ENCODE peak calls at places on chromosomes 16 and 17, in five cellular contexts. U is endothelial cell of umbilical vein, I is A549, S is GM12878, X is HepG2. D is an unnamed sample.

GRCh38 chr17:27980035-27980434 is 62.4 kb upstream of the NLK start:
- DNase-seq in S (no peak), U (peak), X (no peak), I (peak), D (no peak)

GRCh38 chr17:76452646-76453430 is at the start of gene UBE2O:
- DNase-seq in X (peak), S (no peak), I (peak), U (peak), D (peak)

GRCh38 chr16:14325921-14326401 is 254.8 kb downstream of the MRTFB start:
- DNase-seq in U (no peak), X (no peak), S (no peak), I (no peak), D (peak)

GRCh38 chr17:57987582-57988300 is at the start of gene VEZF1:
- DNase-seq in X (peak), I (peak), S (no peak), U (peak), D (peak)

GRCh38 chr17:29723283-29724047 is 100.8 kb upstream of the CORO6 start:
- DNase-seq in X (no peak), S (peak), U (no peak), I (no peak), D (peak)

GRCh38 chr16:52416888-52417287 is 130.1 kb downstream of the TOX3 start:
- DNase-seq in I (no peak), X (no peak), U (no peak), S (no peak), D (no peak)

GRCh38 chr17:19555746-19556145 is 22.1 kb downstream of the SLC47A1 start:
- DNase-seq in U (no peak), X (no peak), S (no peak), I (no peak), D (no peak)

GRCh38 chr16:20774703-20775362 is 11.0 kb downstream of the ACSM3 start:
- DNase-seq in X (peak), U (peak), I (peak), S (peak), D (peak)

GRCh38 chr16:68605746-68606145 is 39.4 kb upstream of the CDH3 start:
- DNase-seq in I (no peak), U (no peak), S (no peak), X (no peak), D (no peak)

GRCh38 chr17:55301521-55302406 is 37.0 kb downstream of the HLF start:
- DNase-seq in U (no peak), I (no peak), S (no peak), X (peak), D (no peak)

GRCh38 chr17:28982191-28982793 is 23.5 kb downstream of the SEZ6 start:
- DNase-seq in X (peak), U (peak), S (peak), I (no peak), D (peak)

GRCh38 chr17:80870401-80870800 is 121.2 kb upstream of the CHMP6 start:
- DNase-seq in I (no peak), S (no peak), X (no peak), U (no peak), D (peak)

GRCh38 chr17:53516643-53517042 is 306.1 kb upstream of the KIF2B start:
- DNase-seq in S (no peak), U (no peak), I (peak), X (no peak), D (no peak)

GRCh38 chr16:79278506-79278905 is 322.0 kb downstream of the MAF start:
- DNase-seq in X (no peak), S (no peak), I (no peak), U (no peak), D (no peak)

GRCh38 chr17:81094744-81095607 is 60.0 kb downstream of the BAIAP2 start:
- DNase-seq in U (peak), S (peak), X (peak), I (peak), D (peak)

GRCh38 chr16:17408955-17409441 is 61.8 kb downstream of the XYLT1 start:
- DNase-seq in S (peak), I (no peak), X (no peak), U (no peak), D (no peak)

GRCh38 chr16:9966569-9967157 is 215.6 kb downstream of the GRIN2A start:
- DNase-seq in X (peak), I (no peak), S (peak), U (no peak), D (peak)

GRCh38 chr16:68368602-68368944 is 57.8 kb downstream of the PRMT7 start:
- DNase-seq in I (no peak), X (no peak), U (no peak), S (no peak), D (no peak)

GRCh38 chr16:85650864-85651811 is 37.6 kb downstream of the GINS2 start:
- DNase-seq in S (no peak), U (no peak), I (no peak), X (no peak), D (no peak)

GRCh38 chr17:83173997-83174858 is 94.8 kb downstream of the METRNL start:
- DNase-seq in U (no peak), X (peak), S (no peak), I (peak), D (peak)

GRCh38 chr17:76422406-76422805 is 30.5 kb downstream of the UBE2O start:
- DNase-seq in S (no peak), X (no peak), I (no peak), U (no peak), D (no peak)

GRCh38 chr17:56982312-56982711 is 4.4 kb downstream of the SCPEP1 start:
- DNase-seq in I (no peak), S (no peak), X (no peak), U (no peak), D (no peak)

GRCh38 chr16:51402785-51403184 is 251.7 kb upstream of the SALL1 start:
- DNase-seq in U (no peak), S (no peak), I (no peak), X (peak), D (no peak)

GRCh38 chr17:72460711-72461110 is 339.9 kb downstream of the SOX9 start:
- DNase-seq in X (no peak), S (no peak), U (no peak), I (peak), D (no peak)

GRCh38 chr17:78179372-78179771 is 7.5 kb downstream of the TK1 start:
- DNase-seq in I (no peak), S (no peak), U (no peak), X (no peak), D (peak)

GRCh38 chr17:41065829-41066624 is at the start of gene KRTAP2-4:
- DNase-seq in U (no peak), S (no peak), I (peak), X (peak), D (peak)

GRCh38 chr16:86523166-86523740 is 12.9 kb downstream of the FOXF1 start:
- DNase-seq in X (no peak), I (no peak), U (no peak), S (no peak), D (peak)

GRCh38 chr16:14110728-14111251 is 39.7 kb downstream of the MRTFB start:
- DNase-seq in I (no peak), S (no peak), U (no peak), X (no peak), D (no peak)

GRCh38 chr17:16910341-16910740 is 61.6 kb downstream of the TNFRSF13B start:
- DNase-seq in S (no peak), X (no peak), I (no peak), U (peak), D (no peak)

GRCh38 chr16:30609002-30609927 is 924 bp downstream of the ZNF689 start:
- DNase-seq in I (no peak), X (no peak), S (no peak), U (peak), D (peak)

GRCh38 chr16:71540-72341 is 690 bp downstream of the RHBDF1 start:
- DNase-seq in S (no peak), I (peak), X (peak), U (peak), D (no peak)

GRCh38 chr17:16027708-16028584 is 28.3 kb downstream of the TTC19 start:
- DNase-seq in U (peak), I (peak), X (peak), S (peak), D (peak)

GRCh38 chr16:88503374-88503770 is 50.3 kb downstream of the ZFPM1 start:
- DNase-seq in X (no peak), S (no peak), I (no peak), U (peak), D (no peak)

GRCh38 chr16:69522732-69523404 is 42.9 kb upstream of the NFAT5 start:
- DNase-seq in I (peak), U (no peak), S (no peak), X (peak), D (peak)

GRCh38 chr16:57146735-57147134 is 39.1 kb downstream of the PSME3IP1 start:
- DNase-seq in I (peak), S (no peak), U (no peak), X (peak), D (peak)

GRCh38 chr16:12390074-12390473 is 413.5 kb downstream of the SNX29 start:
- DNase-seq in X (no peak), S (no peak), I (no peak), U (no peak), D (no peak)

GRCh38 chr17:14396542-14396941 is 95.7 kb downstream of the HS3ST3B1 start:
- DNase-seq in S (no peak), X (no peak), I (peak), U (no peak), D (no peak)

GRCh38 chr17:14211778-14212177 is 24.9 kb downstream of the CDRT15 start:
- DNase-seq in U (no peak), I (no peak), S (no peak), X (no peak), D (peak)

DNA sequence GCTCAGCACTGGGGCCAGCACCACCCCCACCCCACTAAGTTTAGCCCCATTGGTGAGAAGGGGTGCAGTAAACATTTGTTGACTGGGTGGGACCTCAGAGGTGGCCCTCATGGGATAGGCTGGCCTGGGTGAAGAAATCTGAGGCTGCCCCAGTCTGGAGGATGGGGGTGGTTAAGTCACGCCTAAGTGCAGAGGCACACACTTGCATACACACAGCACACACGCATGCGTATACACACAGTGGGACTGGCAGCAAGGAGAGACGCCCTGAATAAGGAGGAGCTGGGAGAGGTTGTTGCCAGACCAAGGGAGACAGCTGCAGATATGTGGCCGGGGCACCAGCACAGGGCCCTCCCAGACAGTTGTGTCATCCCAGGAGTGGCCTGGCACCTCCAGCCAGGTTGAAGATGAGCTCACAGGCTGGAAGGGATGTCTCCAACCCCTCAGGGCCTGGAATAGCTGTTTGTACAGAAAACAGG is 3.0 kb upstream of the BCAR1 start:
- DNase-seq in U (peak), S (no peak), I (peak), X (no peak), D (no peak)
- TF ChIP-seq MYC in U (no peak), S (no peak), I (no peak), X (no peak), D (no peak)

GRCh38 chr16:4375717-4376116 is 4.1 kb downstream of the VASN start:
- DNase-seq in X (no peak), U (no peak), I (no peak), S (no peak), D (no peak)
- H3K4me3 ChIP-seq in X (no peak), U (no peak), I (no peak), S (no peak), D (no peak)

GRCh38 chr17:59766486-59766885 is 59.0 kb downstream of the VMP1 start:
- DNase-seq in X (no peak), S (no peak), U (no peak), I (no peak), D (no peak)

GRCh38 chr17:59763861-59764260 is 56.4 kb downstream of the VMP1 start:
- DNase-seq in I (peak), U (peak), S (no peak), X (peak), D (no peak)

GRCh38 chr17:59764292-59764741 is 56.9 kb downstream of the VMP1 start:
- DNase-seq in U (no peak), I (no peak), S (no peak), X (no peak), D (no peak)

GRCh38 chr17:59762826-59763374 is 55.4 kb downstream of the VMP1 start:
- DNase-seq in S (no peak), X (no peak), U (no peak), I (no peak), D (no peak)

GRCh38 chr17:59765038-59765437 is 57.6 kb downstream of the VMP1 start:
- DNase-seq in S (no peak), I (no peak), U (no peak), X (no peak), D (no peak)
- TF ChIP-seq CTCF in S (no peak), I (no peak), U (no peak), X (no peak), D (no peak)

GRCh38 chr16:54590836-54591235 is 304.2 kb upstream of the IRX3 start:
- DNase-seq in U (no peak), S (no peak), I (no peak), X (no peak), D (no peak)
- TF ChIP-seq MYC in U (no peak), S (no peak), I (no peak), X (no peak), D (no peak)

GRCh38 chr17:34076743-34077631 is 178.1 kb upstream of the CCL2 start:
- DNase-seq in U (no peak), I (no peak), X (no peak), S (no peak), D (no peak)
- H3K4me3 ChIP-seq in U (no peak), I (no peak), X (no peak), S (no peak), D (no peak)

GRCh38 chr17:70622382-70623260 is 453.3 kb downstream of the KCNJ2 start:
- DNase-seq in S (no peak), X (no peak), U (peak), I (peak), D (peak)
- TF ChIP-seq CTCF in S (peak), X (peak), U (peak), I (peak), D (peak)

GRCh38 chr17:49992933-49993422 is 2.0 kb downstream of the DLX3 start:
- DNase-seq in X (no peak), U (no peak), S (no peak), I (no peak), D (no peak)
- TF ChIP-seq MYC in X (no peak), U (no peak), S (no peak), I (no peak), D (no peak)

DNA sequence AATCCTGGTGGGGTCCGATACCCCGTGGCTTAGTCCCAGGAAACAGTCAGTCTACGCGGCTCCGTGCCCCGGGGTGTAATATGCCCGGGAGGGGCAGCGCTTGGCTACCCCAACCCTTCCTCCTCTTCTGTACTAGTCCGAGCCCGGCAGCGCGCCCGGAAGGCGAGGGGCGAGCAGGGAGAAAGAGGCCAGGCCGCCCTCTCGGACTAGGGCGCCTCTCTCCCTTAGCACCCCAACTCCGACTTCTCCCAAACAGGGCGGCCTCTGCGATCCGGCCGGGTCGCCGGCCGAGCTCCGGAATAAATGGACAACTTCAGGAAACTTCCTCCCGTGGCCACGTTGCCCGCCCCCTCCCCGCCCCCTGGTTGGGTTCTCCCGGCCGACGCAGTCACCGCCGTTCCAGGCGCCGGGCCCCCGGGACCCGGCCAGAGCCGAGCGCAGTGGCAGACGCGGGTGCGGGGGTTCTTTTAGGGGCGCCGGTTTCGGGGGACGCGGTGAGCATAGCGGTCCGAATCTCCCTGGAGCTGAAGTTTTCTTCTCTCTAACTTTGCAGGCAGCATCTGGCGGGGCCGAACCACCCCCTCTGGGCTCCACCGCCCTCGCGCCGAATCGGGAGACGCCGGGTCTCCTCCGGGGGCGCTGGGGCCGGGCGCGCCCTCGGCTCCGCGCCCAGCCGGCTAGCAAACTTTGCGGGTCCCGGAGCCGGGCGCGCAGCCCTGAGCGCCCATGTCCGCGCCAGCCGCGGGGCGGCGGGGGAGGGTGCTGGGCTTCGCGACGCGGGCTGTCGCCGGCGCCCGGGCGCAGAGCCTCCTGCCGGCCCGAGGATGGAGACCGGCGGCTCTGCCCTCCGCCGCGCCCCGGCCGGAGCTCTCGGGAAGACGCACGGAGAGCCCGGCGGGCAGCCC is at the start of gene SDK2:
- DNase-seq in I (peak), X (no peak), U (no peak), S (no peak), D (no peak)
- H3K4me3 ChIP-seq in I (peak), X (no peak), U (no peak), S (no peak), D (no peak)

GRCh38 chr16:81528258-81528657 is 83.7 kb downstream of the CMIP start:
- DNase-seq in X (no peak), S (no peak), U (no peak), I (no peak), D (no peak)
- TF ChIP-seq CTCF in X (no peak), S (no peak), U (no peak), I (no peak), D (peak)

D was measured in NB4.